ENCODE peak calls at places on chromosomes 6 and 20, in six cellular contexts. D, T, O, W, M and X are unnamed samples.
A peak's percentile ranks its signal among the peaks of the same experiment; 100 is the strongest.

GRCh38 chr6:46917002-46917401 is 4.7 kb downstream of the ADGRF5 start:
- DNase-seq in W (no peak), T (no peak), D (no peak), M (no peak), O (no peak), X (no peak)

GRCh38 chr20:25077610-25078169 is 4.3 kb downstream of the VSX1 start:
- DNase-seq in W (no peak), M (no peak), O (peak; percentile 85), T (no peak), D (no peak), X (peak; percentile 75)

GRCh38 chr6:42007753-42008528 is 42.4 kb upstream of the TAF8 start:
- DNase-seq in M (no peak), W (no peak), O (no peak), T (no peak), D (no peak), X (no peak)

GRCh38 chr6:113489946-113490345 is 367.2 kb upstream of the MARCKS start:
- DNase-seq in W (no peak), M (no peak), T (no peak), D (no peak), O (no peak), X (no peak)

GRCh38 chr20:34164569-34164968 is 52.5 kb upstream of the EIF2S2 start:
- DNase-seq in M (no peak), D (no peak), W (no peak), O (no peak), T (no peak), X (no peak)

GRCh38 chr6:106199998-106200397 is 113.9 kb downstream of the PRDM1 start:
- DNase-seq in O (no peak), T (no peak), M (peak; percentile 95), D (peak; percentile 87), W (no peak), X (no peak)

GRCh38 chr20:50921055-50921454 is 10.2 kb downstream of the ADNP start:
- DNase-seq in D (peak; percentile 35), O (no peak), M (no peak), T (no peak), W (no peak), X (no peak)

GRCh38 chr6:169529931-169530761 is 171.7 kb downstream of the WDR27 start:
- DNase-seq in O (no peak), D (no peak), W (peak; percentile 28), T (no peak), M (peak; percentile 95), X (no peak)

GRCh38 chr6:150229775-150230561 is 87.1 kb downstream of the PPP1R14C start:
- DNase-seq in O (no peak), W (no peak), M (peak; percentile 66), D (peak; percentile 85), T (no peak), X (peak; percentile 55)

GRCh38 chr6:29813809-29814208 is 13.8 kb upstream of the HLA-G start:
- DNase-seq in W (no peak), T (peak; percentile 71), M (no peak), O (no peak), D (peak; percentile 86), X (no peak)

GRCh38 chr20:63381781-63382431 is 20.8 kb upstream of the CHRNA4 start:
- DNase-seq in O (no peak), T (no peak), M (no peak), D (no peak), W (peak; percentile 74), X (peak; percentile 88)

GRCh38 chr6:31559958-31560696 is 12.0 kb upstream of the LTA start:
- DNase-seq in D (peak; percentile 66), O (peak; percentile 75), T (no peak), W (no peak), M (peak; percentile 46), X (no peak)

GRCh38 chr20:11901127-11901526 is 16.6 kb upstream of the BTBD3 start:
- DNase-seq in D (peak; percentile 92), O (no peak), M (peak; percentile 96), W (no peak), T (no peak), X (no peak)

GRCh38 chr20:47330933-47331708 is 25.4 kb downstream of the ZMYND8 start:
- DNase-seq in D (peak; percentile 83), T (peak; percentile 76), O (no peak), M (peak; percentile 87), W (no peak), X (no peak)

GRCh38 chr20:910840-911770 is 5.0 kb downstream of the ANGPT4 start:
- DNase-seq in M (no peak), T (no peak), W (no peak), D (peak; percentile 4), O (peak; percentile 79), X (no peak)

GRCh38 chr6:35425284-35425683 is 26.9 kb upstream of the FANCE start:
- DNase-seq in W (no peak), O (no peak), T (no peak), M (peak; percentile 97), D (peak; percentile 40), X (no peak)

GRCh38 chr6:5671604-5672559 is 334.8 kb downstream of the NRN1 start:
- DNase-seq in O (peak; percentile 56), D (no peak), W (no peak), T (no peak), M (no peak), X (peak; percentile 67)

GRCh38 chr20:57301026-57301425 is 28.6 kb upstream of the SPO11 start:
- DNase-seq in M (no peak), T (no peak), W (no peak), O (no peak), D (no peak), X (no peak)

GRCh38 chr6:45445749-45446454 is 68.2 kb upstream of the SUPT3H start:
- DNase-seq in M (peak; percentile 98), D (peak; percentile 95), W (no peak), T (peak; percentile 94), O (peak; percentile 62), X (peak; percentile 82)

GRCh38 chr6:84635081-84635745 is 129.2 kb downstream of the TBX18 start:
- DNase-seq in M (peak; percentile 89), D (peak; percentile 19), T (no peak), O (no peak), W (no peak), X (no peak)

GRCh38 chr6:40804905-40805304 is 217.7 kb upstream of the LRFN2 start:
- DNase-seq in W (no peak), O (no peak), M (no peak), T (no peak), D (no peak), X (no peak)

GRCh38 chr6:63663147-63663877 is 27.7 kb downstream of the PHF3 start:
- DNase-seq in M (peak; percentile 80), D (peak; percentile 68), T (no peak), W (no peak), O (no peak), X (no peak)

GRCh38 chr20:62875419-62876355 is 14.1 kb upstream of the TCFL5 start:
- DNase-seq in O (peak; percentile 90), W (peak; percentile 92), D (peak; percentile 69), M (peak; percentile 78), T (peak; percentile 71), X (peak; percentile 96)

GRCh38 chr6:161181136-161181535 is 92.7 kb downstream of the AGPAT4 start:
- DNase-seq in M (no peak), D (no peak), T (no peak), O (no peak), W (no peak), X (no peak)

GRCh38 chr6:81863123-81863522 is 110.6 kb upstream of the TENT5A start:
- DNase-seq in W (no peak), M (no peak), T (no peak), O (no peak), D (no peak), X (peak; percentile 59)

GRCh38 chr20:62493253-62493885 is 17.6 kb upstream of the GATA5 start:
- DNase-seq in D (no peak), T (no peak), M (no peak), W (no peak), O (no peak), X (no peak)

DNA sequence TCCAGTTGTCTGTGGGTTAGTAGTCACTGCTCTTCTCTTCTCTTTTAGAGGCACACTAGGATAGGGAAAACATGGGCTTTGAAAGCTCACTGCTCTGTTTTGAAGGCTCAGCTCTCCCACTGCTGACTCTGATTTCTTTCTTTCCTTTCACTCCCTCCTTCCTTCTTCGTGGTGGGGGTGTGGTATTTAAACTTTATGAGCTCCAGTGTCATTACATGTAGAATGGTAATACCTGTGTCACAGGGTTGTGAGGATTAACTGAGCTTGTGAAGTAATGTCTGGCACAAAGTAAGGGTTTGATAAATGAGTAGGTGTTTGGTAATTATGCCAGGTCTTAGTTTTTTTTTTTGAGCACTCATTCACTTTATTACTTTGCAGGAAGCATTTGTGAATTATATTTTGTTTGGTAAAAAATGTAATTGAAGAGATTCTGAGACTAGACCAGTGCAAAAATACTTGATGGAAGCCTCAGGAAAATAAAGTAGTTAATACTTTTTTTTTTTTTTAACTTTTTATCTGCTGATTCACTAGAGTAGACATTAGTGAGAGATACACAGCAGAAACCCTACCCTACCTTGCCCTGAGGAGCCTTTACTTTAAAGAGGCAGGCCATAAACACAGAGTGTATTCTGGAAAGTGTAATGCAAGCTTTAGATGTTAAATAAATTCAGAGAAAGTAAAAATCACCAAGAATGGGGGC is 17.3 kb downstream of the SMAP1 start:
- DNase-seq in M (no peak), W (no peak), T (no peak), D (peak; percentile 35), O (no peak), X (no peak)
- TF ChIP-seq CTCF in M (no peak), W (no peak), T (no peak), D (no peak), O (no peak), X (no peak)

GRCh38 chr6:129110687-129111343 is 227.9 kb downstream of the LAMA2 start:
- DNase-seq in D (no peak), W (no peak), M (no peak), T (no peak), O (no peak), X (no peak)
- H3K4me1 ChIP-seq in D (no peaks in the 10 kb centered on the region), W (no peaks in the 10 kb centered on the region), M (no peaks in the 10 kb centered on the region), T (no peaks in the 10 kb centered on the region), O (no peaks in the 10 kb centered on the region), X (no peaks in the 10 kb centered on the region)

GRCh38 chr6:130700397-130700796 is 126.8 kb upstream of the SMLR1 start:
- DNase-seq in M (no peak), T (no peak), O (no peak), W (no peak), D (no peak), X (no peak)

GRCh38 chr6:130696806-130697205 is 130.4 kb upstream of the SMLR1 start:
- DNase-seq in M (no peak), T (no peak), O (no peak), D (no peak), W (no peak), X (no peak)

GRCh38 chr6:130694617-130695016 is 132.6 kb upstream of the SMLR1 start:
- DNase-seq in M (peak; percentile 23), W (no peak), T (no peak), D (no peak), O (no peak), X (no peak)

GRCh38 chr6:130693944-130694343 is 133.3 kb upstream of the SMLR1 start:
- DNase-seq in D (no peak), O (no peak), T (no peak), M (no peak), W (no peak), X (no peak)

GRCh38 chr6:130697661-130698535 is 129.3 kb upstream of the SMLR1 start:
- DNase-seq in M (peak; percentile 37), O (no peak), T (peak; percentile 49), W (no peak), D (peak; percentile 41), X (peak; percentile 79)
- TF ChIP-seq CTCF in M (peak; percentile 98), O (peak; percentile 66), T (peak; percentile 84), W (peak; percentile 28), D (peak; percentile 96), X (peak; percentile 90)

DNA sequence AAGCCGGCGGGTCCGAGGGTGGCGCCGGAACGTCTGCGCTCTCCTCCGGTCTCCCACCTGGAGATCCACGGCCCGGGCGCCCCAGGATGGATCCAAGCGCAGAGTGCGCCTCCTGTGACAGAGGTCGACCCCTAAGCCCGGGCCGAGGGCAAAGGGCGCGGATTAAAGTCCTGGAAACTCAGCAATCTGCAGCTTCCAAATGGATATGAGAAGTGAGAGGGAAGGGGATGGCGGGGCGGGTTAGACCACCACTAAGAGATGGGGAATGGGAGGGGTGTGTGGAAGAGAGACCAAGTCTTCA is 661 bp upstream of the MICAL1 start:
- DNase-seq in T (no peak), W (peak; percentile 82), D (no peak), O (no peak), M (no peak), X (peak; percentile 84)
- H3K4me1 ChIP-seq in T (peaks cover 43% of the 10 kb centered on the region), W (no peaks in the 10 kb centered on the region), D (peaks cover 10% of the 10 kb centered on the region), O (peaks cover 25% of the 10 kb centered on the region), M (peaks cover 16% of the 10 kb centered on the region), X (peaks cover 9% of the 10 kb centered on the region)